ENCODE peak calls at places on chromosomes 5 and 9, in ten cellular contexts. One of them, this sample, is unnamed.

GRCh38 chr5:65151632-65152031 is 330.1 kb downstream of the ADAMTS6 start:
- DNase-seq in endothelial cell of umbilical vein: no peak
- DNase-seq in adrenal gland: peak
- DNase-seq in tibial nerve: no peak
- DNase-seq in ovary: no peak
- DNase-seq in breast epithelium: no peak
- DNase-seq in lower leg skin: no peak
- DNase-seq in A549: no peak
- DNase-seq in heart left ventricle: no peak
- DNase-seq in IMR-90: peak
- DNase-seq in this sample: no peak

GRCh38 chr9:127927457-127928231 is 2.9 kb downstream of the PIP5KL1 start:
- DNase-seq in endothelial cell of umbilical vein: no peak
- DNase-seq in adrenal gland: no peak
- DNase-seq in tibial nerve: no peak
- DNase-seq in ovary: no peak
- DNase-seq in breast epithelium: peak
- DNase-seq in lower leg skin: no peak
- DNase-seq in A549: no peak
- DNase-seq in heart left ventricle: no peak
- DNase-seq in IMR-90: no peak
- DNase-seq in this sample: no peak

GRCh38 chr9:69028754-69029153 is 6.8 kb upstream of the FXN start:
- DNase-seq in endothelial cell of umbilical vein: no peak
- DNase-seq in adrenal gland: no peak
- DNase-seq in tibial nerve: no peak
- DNase-seq in ovary: no peak
- DNase-seq in breast epithelium: no peak
- DNase-seq in lower leg skin: no peak
- DNase-seq in A549: no peak
- DNase-seq in heart left ventricle: no peak
- DNase-seq in IMR-90: no peak
- DNase-seq in this sample: no peak

GRCh38 chr9:85001925-85002324 is 332.4 kb downstream of the NTRK2 start:
- DNase-seq in endothelial cell of umbilical vein: no peak
- DNase-seq in adrenal gland: no peak
- DNase-seq in tibial nerve: no peak
- DNase-seq in ovary: no peak
- DNase-seq in breast epithelium: no peak
- DNase-seq in lower leg skin: no peak
- DNase-seq in A549: no peak
- DNase-seq in heart left ventricle: no peak
- DNase-seq in IMR-90: no peak
- DNase-seq in this sample: no peak

GRCh38 chr9:121285835-121286687 is 18.1 kb downstream of the GSN start:
- DNase-seq in endothelial cell of umbilical vein: peak
- DNase-seq in adrenal gland: peak
- DNase-seq in tibial nerve: peak
- DNase-seq in ovary: peak
- DNase-seq in breast epithelium: no peak
- DNase-seq in lower leg skin: peak
- DNase-seq in A549: no peak
- DNase-seq in heart left ventricle: peak
- DNase-seq in IMR-90: peak
- DNase-seq in this sample: no peak

GRCh38 chr9:134664446-134664845 is 22.8 kb downstream of the COL5A1 start:
- DNase-seq in endothelial cell of umbilical vein: no peak
- DNase-seq in adrenal gland: no peak
- DNase-seq in tibial nerve: no peak
- DNase-seq in ovary: no peak
- DNase-seq in breast epithelium: no peak
- DNase-seq in lower leg skin: peak
- DNase-seq in A549: no peak
- DNase-seq in heart left ventricle: peak
- DNase-seq in IMR-90: no peak
- DNase-seq in this sample: no peak

GRCh38 chr9:125750656-125751035 is 3.5 kb downstream of the PBX3 start:
- DNase-seq in endothelial cell of umbilical vein: no peak
- DNase-seq in adrenal gland: no peak
- DNase-seq in tibial nerve: no peak
- DNase-seq in ovary: no peak
- DNase-seq in breast epithelium: no peak
- DNase-seq in lower leg skin: no peak
- DNase-seq in A549: no peak
- DNase-seq in heart left ventricle: no peak
- DNase-seq in IMR-90: no peak
- DNase-seq in this sample: no peak

GRCh38 chr5:131661931-131662330 is 26.9 kb upstream of the RAPGEF6 start:
- DNase-seq in endothelial cell of umbilical vein: no peak
- DNase-seq in adrenal gland: no peak
- DNase-seq in tibial nerve: no peak
- DNase-seq in ovary: no peak
- DNase-seq in breast epithelium: no peak
- DNase-seq in lower leg skin: no peak
- DNase-seq in A549: no peak
- DNase-seq in heart left ventricle: no peak
- DNase-seq in IMR-90: no peak
- DNase-seq in this sample: no peak

GRCh38 chr9:26919698-26920097 is 27.1 kb upstream of the CAAP1 start:
- DNase-seq in endothelial cell of umbilical vein: no peak
- DNase-seq in adrenal gland: no peak
- DNase-seq in tibial nerve: no peak
- DNase-seq in ovary: no peak
- DNase-seq in breast epithelium: no peak
- DNase-seq in lower leg skin: no peak
- DNase-seq in A549: no peak
- DNase-seq in heart left ventricle: no peak
- DNase-seq in IMR-90: no peak
- DNase-seq in this sample: no peak

GRCh38 chr5:174423538-174423937 is 300.8 kb upstream of the MSX2 start:
- DNase-seq in endothelial cell of umbilical vein: no peak
- DNase-seq in adrenal gland: no peak
- DNase-seq in tibial nerve: no peak
- DNase-seq in ovary: no peak
- DNase-seq in breast epithelium: no peak
- DNase-seq in lower leg skin: no peak
- DNase-seq in A549: no peak
- DNase-seq in heart left ventricle: no peak
- DNase-seq in IMR-90: no peak
- DNase-seq in this sample: no peak

GRCh38 chr5:14131855-14132503 is 11.2 kb upstream of the TRIO start:
- DNase-seq in endothelial cell of umbilical vein: no peak
- DNase-seq in adrenal gland: no peak
- DNase-seq in tibial nerve: no peak
- DNase-seq in ovary: no peak
- DNase-seq in breast epithelium: no peak
- DNase-seq in lower leg skin: no peak
- DNase-seq in A549: no peak
- DNase-seq in heart left ventricle: no peak
- DNase-seq in IMR-90: no peak
- DNase-seq in this sample: no peak

GRCh38 chr9:91361294-91362201 is at the start of gene AUH:
- DNase-seq in endothelial cell of umbilical vein: peak
- DNase-seq in adrenal gland: peak
- DNase-seq in tibial nerve: peak
- DNase-seq in ovary: peak
- DNase-seq in breast epithelium: peak
- DNase-seq in lower leg skin: peak
- DNase-seq in A549: peak
- DNase-seq in heart left ventricle: peak
- DNase-seq in IMR-90: peak
- DNase-seq in this sample: peak
- TF ChIP-seq POLR2A in endothelial cell of umbilical vein: peak
- TF ChIP-seq POLR2A in adrenal gland: peak
- TF ChIP-seq POLR2A in tibial nerve: peak
- TF ChIP-seq POLR2A in ovary: peak
- TF ChIP-seq POLR2A in breast epithelium: no peak
- TF ChIP-seq POLR2A in lower leg skin: no peak
- TF ChIP-seq POLR2A in A549: peak
- TF ChIP-seq POLR2A in heart left ventricle: no peak
- TF ChIP-seq POLR2A in IMR-90: peak
- TF ChIP-seq POLR2A in this sample: peak

DNA sequence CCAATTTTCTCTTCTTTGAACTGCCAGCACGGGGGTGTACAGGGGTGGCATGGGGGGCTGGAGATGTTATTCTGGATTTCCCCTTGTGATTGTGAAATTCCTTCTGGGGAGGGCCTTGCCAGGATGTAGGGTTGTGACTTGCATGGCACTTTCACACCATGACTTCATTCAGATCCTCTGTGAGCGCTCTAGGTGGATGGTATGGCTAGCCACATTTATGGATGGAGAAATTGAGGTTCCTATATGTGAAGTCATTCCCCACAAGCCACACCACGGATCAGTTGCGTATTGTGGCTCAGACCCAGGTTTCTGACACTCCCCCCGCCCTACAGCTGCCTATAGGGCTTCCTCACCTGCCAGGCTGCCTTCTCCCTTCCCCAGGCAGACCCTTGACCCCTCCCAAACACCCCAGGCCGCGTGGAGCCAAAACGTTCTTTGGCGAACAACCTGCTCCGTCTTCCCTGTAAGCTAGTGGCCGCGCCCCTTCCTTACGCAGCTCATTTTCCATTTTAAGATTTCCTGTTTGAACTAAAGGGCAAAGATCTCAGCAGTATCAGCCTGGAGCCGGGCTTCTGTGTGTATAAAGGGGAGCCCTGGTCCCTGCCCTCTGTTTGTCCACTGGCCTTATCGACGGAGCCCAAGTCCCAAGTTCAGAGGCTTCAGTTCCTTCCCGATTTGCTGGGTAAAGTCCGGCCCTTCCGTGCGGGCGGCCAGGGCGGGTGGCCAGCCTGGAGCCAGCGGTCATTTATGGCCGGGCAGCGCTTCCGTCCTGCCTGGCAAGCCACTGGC is 97.8 kb upstream of the KLF4 start:
- DNase-seq in endothelial cell of umbilical vein: peak
- DNase-seq in adrenal gland: peak
- DNase-seq in tibial nerve: no peak
- DNase-seq in ovary: no peak
- DNase-seq in breast epithelium: no peak
- DNase-seq in lower leg skin: no peak
- DNase-seq in A549: no peak
- DNase-seq in heart left ventricle: peak
- DNase-seq in IMR-90: no peak
- DNase-seq in this sample: no peak
- TF ChIP-seq POLR2A in endothelial cell of umbilical vein: no peak
- TF ChIP-seq POLR2A in adrenal gland: no peak
- TF ChIP-seq POLR2A in tibial nerve: no peak
- TF ChIP-seq POLR2A in ovary: no peak
- TF ChIP-seq POLR2A in breast epithelium: no peak
- TF ChIP-seq POLR2A in lower leg skin: no peak
- TF ChIP-seq POLR2A in A549: no peak
- TF ChIP-seq POLR2A in heart left ventricle: no peak
- TF ChIP-seq POLR2A in IMR-90: no peak
- TF ChIP-seq POLR2A in this sample: no peak

GRCh38 chr9:21331676-21332402 is 3.4 kb downstream of the KLHL9 start:
- DNase-seq in endothelial cell of umbilical vein: no peak
- DNase-seq in adrenal gland: no peak
- DNase-seq in tibial nerve: no peak
- DNase-seq in ovary: no peak
- DNase-seq in breast epithelium: no peak
- DNase-seq in lower leg skin: no peak
- DNase-seq in A549: no peak
- DNase-seq in heart left ventricle: no peak
- DNase-seq in IMR-90: peak
- DNase-seq in this sample: no peak

GRCh38 chr9:21336467-21336866 is 1.3 kb upstream of the KLHL9 start:
- DNase-seq in endothelial cell of umbilical vein: no peak
- DNase-seq in adrenal gland: no peak
- DNase-seq in tibial nerve: no peak
- DNase-seq in ovary: no peak
- DNase-seq in breast epithelium: no peak
- DNase-seq in lower leg skin: no peak
- DNase-seq in A549: no peak
- DNase-seq in heart left ventricle: no peak
- DNase-seq in IMR-90: no peak
- DNase-seq in this sample: no peak

GRCh38 chr9:21334603-21334968 is 618 bp downstream of the KLHL9 start:
- DNase-seq in endothelial cell of umbilical vein: no peak
- DNase-seq in adrenal gland: no peak
- DNase-seq in tibial nerve: no peak
- DNase-seq in ovary: no peak
- DNase-seq in breast epithelium: no peak
- DNase-seq in lower leg skin: no peak
- DNase-seq in A549: no peak
- DNase-seq in heart left ventricle: no peak
- DNase-seq in IMR-90: peak
- DNase-seq in this sample: no peak

GRCh38 chr9:21340735-21341134 is 5.5 kb upstream of the KLHL9 start:
- DNase-seq in endothelial cell of umbilical vein: no peak
- DNase-seq in adrenal gland: no peak
- DNase-seq in tibial nerve: no peak
- DNase-seq in ovary: no peak
- DNase-seq in breast epithelium: no peak
- DNase-seq in lower leg skin: no peak
- DNase-seq in A549: no peak
- DNase-seq in heart left ventricle: no peak
- DNase-seq in IMR-90: no peak
- DNase-seq in this sample: no peak

GRCh38 chr9:21334969-21335632 is at the start of gene KLHL9:
- DNase-seq in endothelial cell of umbilical vein: peak
- DNase-seq in adrenal gland: peak
- DNase-seq in tibial nerve: peak
- DNase-seq in ovary: peak
- DNase-seq in breast epithelium: peak
- DNase-seq in lower leg skin: peak
- DNase-seq in A549: peak
- DNase-seq in heart left ventricle: peak
- DNase-seq in IMR-90: peak
- DNase-seq in this sample: peak
- TF ChIP-seq POLR2A in endothelial cell of umbilical vein: peak
- TF ChIP-seq POLR2A in adrenal gland: peak
- TF ChIP-seq POLR2A in tibial nerve: peak
- TF ChIP-seq POLR2A in ovary: peak
- TF ChIP-seq POLR2A in breast epithelium: peak
- TF ChIP-seq POLR2A in lower leg skin: no peak
- TF ChIP-seq POLR2A in A549: peak
- TF ChIP-seq POLR2A in heart left ventricle: no peak
- TF ChIP-seq POLR2A in IMR-90: peak
- TF ChIP-seq POLR2A in this sample: peak

DNA sequence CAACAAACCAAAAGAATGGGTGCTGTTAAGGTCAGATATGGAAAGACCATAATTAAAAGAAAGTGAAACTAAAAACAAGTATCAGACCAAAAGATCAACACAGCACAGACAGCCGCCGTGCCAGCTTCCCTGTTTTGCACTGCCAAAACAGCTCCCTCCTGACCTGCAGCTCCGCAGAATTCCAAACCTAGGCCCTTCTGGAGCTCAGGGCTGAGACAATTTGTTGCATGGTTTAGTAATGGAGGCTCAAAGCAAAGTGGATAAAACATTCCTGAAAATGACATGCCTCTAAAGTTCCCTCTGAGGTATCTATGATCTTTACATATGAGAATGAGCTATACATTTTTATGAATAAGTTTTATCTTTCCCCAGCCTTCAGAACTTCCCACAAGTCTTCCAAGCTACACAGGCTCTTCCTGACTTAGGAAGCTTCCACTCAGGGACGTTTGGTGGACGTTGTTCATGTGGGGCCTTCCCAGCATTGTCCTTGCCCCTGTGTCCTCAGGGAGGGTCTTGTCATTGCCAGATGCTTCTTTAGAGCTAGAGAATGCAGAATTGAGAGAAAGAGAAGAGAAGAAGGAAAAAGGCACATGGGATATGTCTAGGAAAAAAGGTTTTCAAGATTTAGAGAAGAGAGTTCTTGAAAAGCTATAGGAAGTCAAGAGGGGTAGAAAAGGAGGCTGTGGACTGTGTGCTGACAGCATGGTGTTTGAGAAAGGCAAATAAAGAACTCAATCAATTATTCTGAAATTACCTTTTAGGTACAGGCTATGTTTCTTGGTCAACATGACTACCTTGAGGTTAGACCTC is 28.4 kb upstream of the SSBP2 start:
- DNase-seq in endothelial cell of umbilical vein: peak
- DNase-seq in adrenal gland: peak
- DNase-seq in tibial nerve: peak
- DNase-seq in ovary: peak
- DNase-seq in breast epithelium: peak
- DNase-seq in lower leg skin: peak
- DNase-seq in A549: no peak
- DNase-seq in heart left ventricle: peak
- DNase-seq in IMR-90: peak
- DNase-seq in this sample: no peak
- TF ChIP-seq POLR2A in endothelial cell of umbilical vein: no peak
- TF ChIP-seq POLR2A in adrenal gland: no peak
- TF ChIP-seq POLR2A in tibial nerve: no peak
- TF ChIP-seq POLR2A in ovary: no peak
- TF ChIP-seq POLR2A in breast epithelium: no peak
- TF ChIP-seq POLR2A in lower leg skin: no peak
- TF ChIP-seq POLR2A in A549: no peak
- TF ChIP-seq POLR2A in heart left ventricle: no peak
- TF ChIP-seq POLR2A in IMR-90: no peak
- TF ChIP-seq POLR2A in this sample: peak

This sample was measured in GM12892.